ENCODE peak calls at places on chromosome 16, in ten cellular contexts. O is CD4-positive, alpha-beta T cell; B is activated T-helper 1 cell treated with anti-CD3 and anti-CD28 coated beads, Interleukin-12 subunit alpha, Interleukin-12 subunit beta, Interleukin-2, Interleukin-4 antibody, amounts not matched to agents 30 ng/mL and 10 ng/mL and 1 ng/mL, durations not matched to agents 14 hours and 24 hours and 36 hours; W is GM19239; L is NCI-H460; Y is stimulated activated CD4-positive, alpha-beta T cell treated with anti-CD3 and anti-CD28 coated beads, Interleukin-15, amount 100 ng/mL, for 48 hours; R is OCI-LY7; V is lung; T is stimulated activated CD8-positive, alpha-beta memory T cell treated with anti-CD3 and anti-CD28 coated beads, Interleukin-15, amount 100 ng/mL, for 48 hours; Q is CD8-positive, alpha-beta T cell. P is an unnamed sample.

GRCh38 chr16:51831595-51832352 is 680.7 kb upstream of the SALL1 start:
- DNase-seq in O (no peak), B (no peak), W (no peak), L (no peak), Y (no peak), R (no peak), V (no peak), T (no peak), Q (no peak), P (no peak)

GRCh38 chr16:77585852-77586251 is 136.5 kb upstream of the NUDT7 start:
- DNase-seq in O (no peak), B (no peak), W (no peak), L (no peak), Y (no peak), R (no peak), V (no peak), T (no peak), Q (no peak), P (peak; percentile 97)

GRCh38 chr16:879461-879861 is 78.9 kb upstream of the GNG13 start:
- DNase-seq in O (no peak), B (no peak), W (no peak), L (no peak), Y (no peak), R (no peak), V (no peak), T (no peak), Q (no peak), P (no peak)

GRCh38 chr16:73473713-73474112 is 425.8 kb upstream of the ZFHX3 start:
- DNase-seq in O (no peak), B (no peak), W (no peak), L (no peak), Y (no peak), R (no peak), V (no peak), T (no peak), Q (no peak), P (no peak)

GRCh38 chr16:86639354-86639753 is 61.0 kb downstream of the FOXL1 start:
- DNase-seq in O (no peak), B (no peak), W (no peak), L (no peak), Y (no peak), R (no peak), V (no peak), T (no peak), Q (no peak), P (no peak)

GRCh38 chr16:2816751-2817495 is at the start of gene PRSS21:
- DNase-seq in O (no peak), B (peak; percentile 9), W (no peak), L (no peak), Y (no peak), R (peak; percentile 68), V (no peak), T (no peak), Q (no peak), P (no peak)

GRCh38 chr16:57619606-57620315 is 8.7 kb upstream of the ADGRG1 start:
- DNase-seq in O (no peak), B (no peak), W (no peak), L (no peak), Y (no peak), R (no peak), V (no peak), T (no peak), Q (no peak), P (no peak)

GRCh38 chr16:17777461-17777863 is 306.7 kb upstream of the XYLT1 start:
- DNase-seq in O (no peak), B (no peak), W (no peak), L (peak; percentile 58), Y (no peak), R (no peak), V (no peak), T (no peak), Q (no peak), P (peak; percentile 6)

GRCh38 chr16:35102780-35103403 is 1643.5 kb downstream of the TP53TG3F start:
- DNase-seq in O (no peak), B (no peak), W (no peak), L (no peak), Y (no peak), R (peak; percentile 3), V (no peak), T (no peak), Q (no peak), P (no peak)

GRCh38 chr16:4077083-4077714 is 39.0 kb downstream of the ADCY9 start:
- DNase-seq in O (no peak), B (no peak), W (no peak), L (no peak), Y (no peak), R (no peak), V (no peak), T (no peak), Q (no peak), P (no peak)

GRCh38 chr16:79598341-79599181 is 2.0 kb downstream of the MAF start:
- DNase-seq in O (peak; percentile 24), B (peak; percentile 25), W (no peak), L (no peak), Y (no peak), R (no peak), V (peak; percentile 60), T (no peak), Q (peak; percentile 38), P (peak; percentile 59)

GRCh38 chr16:28839899-28840298 is 6.2 kb downstream of the TUFM start:
- DNase-seq in O (no peak), B (no peak), W (no peak), L (no peak), Y (no peak), R (no peak), V (no peak), T (no peak), Q (no peak), P (no peak)

GRCh38 chr16:87032554-87032953 is 284.6 kb downstream of the C16orf95 start:
- DNase-seq in O (no peak), B (no peak), W (no peak), L (no peak), Y (no peak), R (no peak), V (no peak), T (no peak), Q (no peak), P (no peak)

GRCh38 chr16:27902551-27902950 is 161.0 kb downstream of the GSG1L start:
- DNase-seq in O (no peak), B (no peak), W (no peak), L (no peak), Y (no peak), R (no peak), V (no peak), T (no peak), Q (no peak), P (no peak)

GRCh38 chr16:57775661-57776469 is 26.4 kb downstream of the KIFC3 start:
- DNase-seq in O (no peak), B (no peak), W (no peak), L (no peak), Y (no peak), R (no peak), V (no peak), T (no peak), Q (no peak), P (no peak)

GRCh38 chr16:5412721-5413120 is 315.1 kb upstream of the EEF2KMT start:
- DNase-seq in O (no peak), B (no peak), W (no peak), L (no peak), Y (no peak), R (no peak), V (no peak), T (no peak), Q (no peak), P (no peak)

GRCh38 chr16:27720731-27721547 is 171.0 kb downstream of the KATNIP start:
- DNase-seq in O (no peak), B (no peak), W (no peak), L (no peak), Y (no peak), R (no peak), V (no peak), T (no peak), Q (no peak), P (no peak)

GRCh38 chr16:19130852-19131808 is 17.4 kb downstream of the ITPRIPL2 start:
- DNase-seq in O (no peak), B (no peak), W (no peak), L (peak; percentile 39), Y (no peak), R (peak; percentile 37), V (no peak), T (no peak), Q (no peak), P (peak; percentile 63)

GRCh38 chr16:15592324-15592723 is 50.6 kb downstream of the MARF1 start:
- DNase-seq in O (peak; percentile 8), B (no peak), W (no peak), L (no peak), Y (no peak), R (no peak), V (no peak), T (no peak), Q (peak; percentile 50), P (no peak)

GRCh38 chr16:86016201-86016965 is 117.4 kb downstream of the IRF8 start:
- DNase-seq in O (no peak), B (peak; percentile 10), W (peak; percentile 60), L (peak; percentile 34), Y (peak; percentile 10), R (peak; percentile 75), V (peak; percentile 36), T (no peak), Q (peak; percentile 25), P (peak; percentile 61)

GRCh38 chr16:287298-287811 is 4.4 kb downstream of the PDIA2 start:
- DNase-seq in O (no peak), B (no peak), W (no peak), L (no peak), Y (no peak), R (peak; percentile 20), V (no peak), T (no peak), Q (no peak), P (no peak)

GRCh38 chr16:10629592-10629963 is 49.2 kb upstream of the EMP2 start:
- DNase-seq in O (no peak), B (no peak), W (no peak), L (no peak), Y (no peak), R (no peak), V (no peak), T (no peak), Q (no peak), P (no peak)

GRCh38 chr16:88421871-88422433 is 31.1 kb upstream of the ZFPM1 start:
- DNase-seq in O (no peak), B (no peak), W (no peak), L (no peak), Y (no peak), R (no peak), V (no peak), T (no peak), Q (no peak), P (no peak)

GRCh38 chr16:27439273-27440018 is 37.5 kb downstream of the IL21R start:
- DNase-seq in O (no peak), B (no peak), W (no peak), L (no peak), Y (no peak), R (no peak), V (no peak), T (no peak), Q (peak; percentile 16), P (no peak)

GRCh38 chr16:47136101-47136820 is 7.5 kb downstream of the NETO2 start:
- DNase-seq in O (no peak), B (no peak), W (no peak), L (no peak), Y (no peak), R (no peak), V (no peak), T (no peak), Q (no peak), P (peak; percentile 92)

GRCh38 chr16:85309656-85310587 is 197.7 kb upstream of the CIBAR2 start:
- DNase-seq in O (no peak), B (no peak), W (no peak), L (no peak), Y (no peak), R (peak; percentile 89), V (no peak), T (no peak), Q (peak; percentile 41), P (no peak)

GRCh38 chr16:57999366-57999970 is 1.0 kb downstream of the ZNF319 start:
- DNase-seq in O (no peak), B (peak; percentile 25), W (peak; percentile 57), L (no peak), Y (no peak), R (peak; percentile 62), V (no peak), T (peak; percentile 14), Q (peak; percentile 41), P (no peak)

GRCh38 chr16:84928679-84929420 is 82.5 kb downstream of the ZDHHC7 start:
- DNase-seq in O (no peak), B (no peak), W (no peak), L (no peak), Y (no peak), R (no peak), V (no peak), T (no peak), Q (no peak), P (no peak)